ENCODE peak calls at places on chromosomes 6 and 20, in ten cellular contexts. E, O, G, B, H, M, I, Z, A and J are unnamed samples.

GRCh38 chr6:117463762-117464665 is 18.5 kb upstream of the DCBLD1 start:
- DNase-seq in A (no peak), I (no peak), G (peak; percentile 73), H (no peak), B (no peak), E (no peak), Z (no peak), O (no peak), M (peak; percentile 30), J (peak; percentile 66)

GRCh38 chr6:37878150-37878710 is 58.7 kb downstream of the ZFAND3 start:
- DNase-seq in O (no peak), M (no peak), A (no peak), E (no peak), B (no peak), H (no peak), Z (no peak), I (no peak), G (no peak), J (no peak)

GRCh38 chr20:371755-372542 is 8.6 kb upstream of the TRIB3 start:
- DNase-seq in G (peak; percentile 98), H (peak; percentile 59), M (peak; percentile 89), A (peak; percentile 73), I (no peak), O (peak; percentile 83), Z (peak; percentile 92), B (peak; percentile 90), E (peak; percentile 87), J (peak; percentile 96)

GRCh38 chr6:105388392-105388791 is 14.5 kb downstream of the PREP start:
- DNase-seq in O (no peak), I (no peak), M (no peak), E (no peak), G (no peak), A (no peak), Z (no peak), B (no peak), H (no peak), J (peak; percentile 6)

GRCh38 chr20:38387953-38388352 is 41.7 kb downstream of the LBP start:
- DNase-seq in E (no peak), A (no peak), H (no peak), M (no peak), G (peak; percentile 7), O (no peak), Z (no peak), B (no peak), I (peak; percentile 33), J (no peak)

GRCh38 chr6:16572317-16572716 is 188.9 kb downstream of the ATXN1 start:
- DNase-seq in E (no peak), M (no peak), I (no peak), H (no peak), Z (no peak), A (no peak), G (no peak), O (no peak), B (no peak), J (no peak)

GRCh38 chr6:12265795-12266194 is 24.4 kb upstream of the EDN1 start:
- DNase-seq in B (no peak), E (no peak), I (no peak), H (no peak), G (peak; percentile 91), A (no peak), O (no peak), M (no peak), Z (no peak), J (peak; percentile 45)

GRCh38 chr6:3026811-3027626 is 27.3 kb downstream of the NQO2 start:
- DNase-seq in E (no peak), B (no peak), G (no peak), Z (no peak), O (no peak), A (no peak), H (peak; percentile 24), M (no peak), I (no peak), J (no peak)

GRCh38 chr6:16681260-16681873 is 79.9 kb downstream of the ATXN1 start:
- DNase-seq in O (peak; percentile 91), M (peak; percentile 54), A (no peak), G (peak; percentile 94), Z (no peak), I (no peak), H (no peak), B (peak; percentile 79), E (no peak), J (peak; percentile 95)

GRCh38 chr20:14687317-14687716 is 349.9 kb upstream of the FLRT3 start:
- DNase-seq in B (no peak), M (no peak), I (no peak), G (peak; percentile 41), A (no peak), O (no peak), Z (no peak), E (no peak), H (no peak), J (no peak)

GRCh38 chr6:29797120-29797519 is 30.5 kb upstream of the HLA-G start:
- DNase-seq in I (no peak), E (no peak), H (no peak), O (no peak), A (no peak), B (no peak), Z (no peak), M (peak; percentile 19), G (peak; percentile 71), J (no peak)

GRCh38 chr6:63573899-63574553 is 1.7 kb downstream of the LOC128125822 start:
- DNase-seq in O (peak; percentile 62), H (peak; percentile 57), I (peak; percentile 84), M (peak; percentile 80), A (no peak), G (peak; percentile 62), B (no peak), E (no peak), Z (peak; percentile 61), J (peak; percentile 59)

GRCh38 chr6:37809144-37809543 is 10.4 kb upstream of the ZFAND3 start:
- DNase-seq in H (no peak), O (no peak), A (no peak), E (peak; percentile 81), Z (no peak), B (peak; percentile 64), I (no peak), M (no peak), G (no peak), J (no peak)

GRCh38 chr6:28756555-28756918 is 167.2 kb downstream of the TRIM27 start:
- DNase-seq in I (no peak), G (peak; percentile 44), M (no peak), H (no peak), B (no peak), E (no peak), Z (no peak), O (no peak), A (no peak), J (no peak)

GRCh38 chr6:1136415-1136774 is 175.5 kb upstream of the FOXQ1 start:
- DNase-seq in E (no peak), Z (no peak), A (no peak), H (no peak), M (no peak), B (no peak), G (no peak), I (no peak), O (no peak), J (no peak)

GRCh38 chr6:39530201-39530759 is 194.9 kb downstream of the KIF6 start:
- DNase-seq in E (no peak), O (no peak), A (no peak), H (peak; percentile 12), Z (no peak), G (peak; percentile 12), M (peak; percentile 16), I (no peak), B (no peak), J (no peak)

DNA sequence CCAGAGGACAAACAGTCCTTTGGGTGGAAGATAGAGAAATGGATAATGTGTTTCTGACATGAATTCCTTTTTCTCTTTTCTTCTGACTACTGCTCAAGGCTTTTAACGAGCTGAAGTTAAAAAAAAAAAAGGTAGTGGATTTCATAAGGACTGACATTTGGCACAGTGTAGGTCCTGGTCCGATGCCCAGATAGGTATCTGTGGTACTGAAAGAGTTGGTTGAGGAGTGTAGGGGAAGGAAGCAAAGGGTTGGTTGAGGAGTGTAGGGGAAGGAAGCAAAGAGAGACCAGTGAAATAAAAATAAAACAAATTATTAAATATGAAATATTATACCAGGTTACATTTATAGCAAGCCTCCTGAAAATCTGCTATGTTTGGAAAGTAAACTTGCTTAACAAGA is 11.8 kb downstream of the UTRN start:
- DNase-seq in B (peak; percentile 61), M (no peak), G (peak; percentile 57), H (no peak), A (peak; percentile 55), I (no peak), Z (peak; percentile 82), E (no peak), O (no peak), J (no peak)
- H3K36me3 ChIP-seq in B (peaks cover 4% of the 10 kb centered on the region), M (no peaks in the 10 kb centered on the region), G (peaks cover 11% of the 10 kb centered on the region), H (peaks cover 11% of the 10 kb centered on the region), A (no peaks in the 10 kb centered on the region), I (peaks cover 6% of the 10 kb centered on the region), Z (no peaks in the 10 kb centered on the region), E (peaks cover 3% of the 10 kb centered on the region), O (no peaks in the 10 kb centered on the region), J (peaks cover 21% of the 10 kb centered on the region)

GRCh38 chr20:31769681-31770080 is 30.6 kb downstream of the TPX2 start:
- DNase-seq in O (no peak), E (no peak), M (no peak), I (no peak), G (no peak), Z (no peak), A (no peak), B (no peak), H (no peak), J (no peak)

GRCh38 chr20:31770243-31770642 is 31.2 kb downstream of the TPX2 start:
- DNase-seq in E (no peak), A (no peak), I (no peak), Z (no peak), B (no peak), G (no peak), M (no peak), O (no peak), H (no peak), J (no peak)

GRCh38 chr20:31774408-31774807 is 35.3 kb downstream of the TPX2 start:
- DNase-seq in A (no peak), B (no peak), I (no peak), H (no peak), Z (no peak), M (no peak), E (no peak), G (no peak), O (no peak), J (no peak)
- H3K36me3 ChIP-seq in A (no peaks in the 10 kb centered on the region), B (no peaks in the 10 kb centered on the region), I (peaks cover 91% of the 10 kb centered on the region), H (no peaks in the 10 kb centered on the region), Z (no peaks in the 10 kb centered on the region), M (no peaks in the 10 kb centered on the region), E (no peaks in the 10 kb centered on the region), G (peaks cover 72% of the 10 kb centered on the region), O (peaks cover 49% of the 10 kb centered on the region), J (peaks cover 54% of the 10 kb centered on the region)

GRCh38 chr6:34648808-34649207 is 47.8 kb downstream of the ILRUN start:
- DNase-seq in B (no peak), A (no peak), G (no peak), M (no peak), Z (no peak), E (no peak), O (no peak), I (no peak), H (no peak), J (no peak)
- H3K36me3 ChIP-seq in B (no peaks in the 10 kb centered on the region), A (peaks cover 15% of the 10 kb centered on the region), G (peaks cover 7% of the 10 kb centered on the region), M (no peaks in the 10 kb centered on the region), Z (no peaks in the 10 kb centered on the region), E (peaks cover 4% of the 10 kb centered on the region), O (no peaks in the 10 kb centered on the region), I (peaks cover 3% of the 10 kb centered on the region), H (no peaks in the 10 kb centered on the region), J (peaks cover 5% of the 10 kb centered on the region)

DNA sequence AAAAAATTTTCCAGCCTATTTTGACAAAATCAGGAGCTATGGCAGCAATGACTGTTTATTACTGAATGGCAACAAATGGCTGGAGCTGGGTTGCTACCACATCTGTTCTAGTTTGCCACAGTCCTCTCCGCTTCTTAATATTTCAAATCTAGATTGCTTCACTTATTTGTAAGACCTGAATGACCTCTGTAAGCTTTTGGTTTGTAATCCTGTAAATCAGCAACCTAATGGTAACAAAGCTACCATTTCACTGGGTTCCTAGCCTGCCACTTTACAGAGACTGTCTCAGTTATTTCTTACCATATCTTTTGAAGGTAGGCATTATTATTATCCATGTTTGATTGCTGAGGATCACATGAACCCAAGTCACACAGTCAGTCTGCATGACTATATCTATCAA is 15.4 kb downstream of the ZNFX1 start:
- DNase-seq in Z (no peak), I (no peak), B (no peak), O (no peak), H (no peak), M (no peak), A (no peak), E (no peak), G (no peak), J (no peak)
- H3K36me3 ChIP-seq in Z (no peaks in the 10 kb centered on the region), I (peaks cover 54% of the 10 kb centered on the region), B (peaks cover 19% of the 10 kb centered on the region), O (peaks cover 50% of the 10 kb centered on the region), H (peaks cover 78% of the 10 kb centered on the region), M (no peaks in the 10 kb centered on the region), A (peaks cover 59% of the 10 kb centered on the region), E (peaks cover 37% of the 10 kb centered on the region), G (peaks cover 46% of the 10 kb centered on the region), J (peaks cover 66% of the 10 kb centered on the region)